ENCODE peak calls at places on chromosome 22, in four cellular contexts. E, R, U and B are unnamed samples. For H3K4me1, the result is how much of the 10 kb centered on the place peaks cover.

GRCh38 chr22:26547426-26547825 is 35.2 kb upstream of the TFIP11 start:
- DNase-seq in E (peak), R (no peak), U (no peak), B (no peak)

GRCh38 chr22:39287076-39287743 is 32.2 kb downstream of the RPL3 start:
- DNase-seq in E (peak), R (no peak), U (no peak), B (peak)

GRCh38 chr22:23722168-23722567 is 28.7 kb downstream of the ZNF70 start:
- DNase-seq in E (no peak), R (no peak), U (no peak), B (no peak)

GRCh38 chr22:50186789-50187523 is 1.2 kb downstream of the TRABD start:
- DNase-seq in E (peak), R (peak), U (peak), B (peak)

GRCh38 chr22:26492220-26492619 is 8.5 kb downstream of the SRRD start:
- DNase-seq in E (no peak), R (no peak), U (no peak), B (no peak)

GRCh38 chr22:23608583-23608982 is 23.5 kb downstream of the DRICH1 start:
- DNase-seq in E (no peak), R (peak), U (peak), B (no peak)

GRCh38 chr22:28989035-28989464 is 72.6 kb downstream of the C22orf31 start:
- DNase-seq in E (no peak), R (no peak), U (peak), B (no peak)

GRCh38 chr22:22883090-22883727 is 4.4 kb upstream of the IGLL5 start:
- DNase-seq in E (no peak), R (no peak), U (no peak), B (no peak)

GRCh38 chr22:40509401-40510134 is 127.0 kb downstream of the MRTFA start:
- DNase-seq in E (no peak), R (no peak), U (no peak), B (no peak)

GRCh38 chr22:38802671-38803121 is 8.8 kb upstream of the DNAL4 start:
- DNase-seq in E (no peak), R (peak), U (peak), B (no peak)

GRCh38 chr22:26259510-26259909 is 90.2 kb downstream of the SEZ6L start:
- DNase-seq in E (peak), R (peak), U (peak), B (peak)

GRCh38 chr22:45550891-45551290 is 48.2 kb downstream of the FBLN1 start:
- DNase-seq in E (no peak), R (no peak), U (no peak), B (no peak)

GRCh38 chr22:50072167-50072555 is 13.1 kb downstream of the MLC1 start:
- DNase-seq in E (no peak), R (no peak), U (no peak), B (no peak)

GRCh38 chr22:49670610-49671330 is 156.9 kb downstream of the BRD1 start:
- DNase-seq in E (no peak), R (peak), U (no peak), B (no peak)

GRCh38 chr22:40518840-40519239 is 117.7 kb downstream of the MRTFA start:
- DNase-seq in E (no peak), R (no peak), U (no peak), B (no peak)

GRCh38 chr22:46366801-46367706 is 31.5 kb downstream of the TRMU start:
- DNase-seq in E (peak), R (no peak), U (no peak), B (peak)

GRCh38 chr22:29665486-29665885 is 54.3 kb upstream of the CABP7 start:
- DNase-seq in E (no peak), R (no peak), U (no peak), B (no peak)

GRCh38 chr22:46055176-46055850 is 78.4 kb upstream of the WNT7B start:
- DNase-seq in E (no peak), R (no peak), U (no peak), B (peak)

GRCh38 chr22:32106930-32107329 is 52.2 kb downstream of the C22orf42 start:
- DNase-seq in E (peak), R (peak), U (peak), B (peak)

GRCh38 chr22:32100711-32101110 is 57.6 kb downstream of the SLC5A1 start:
- DNase-seq in E (no peak), R (no peak), U (no peak), B (no peak)

DNA sequence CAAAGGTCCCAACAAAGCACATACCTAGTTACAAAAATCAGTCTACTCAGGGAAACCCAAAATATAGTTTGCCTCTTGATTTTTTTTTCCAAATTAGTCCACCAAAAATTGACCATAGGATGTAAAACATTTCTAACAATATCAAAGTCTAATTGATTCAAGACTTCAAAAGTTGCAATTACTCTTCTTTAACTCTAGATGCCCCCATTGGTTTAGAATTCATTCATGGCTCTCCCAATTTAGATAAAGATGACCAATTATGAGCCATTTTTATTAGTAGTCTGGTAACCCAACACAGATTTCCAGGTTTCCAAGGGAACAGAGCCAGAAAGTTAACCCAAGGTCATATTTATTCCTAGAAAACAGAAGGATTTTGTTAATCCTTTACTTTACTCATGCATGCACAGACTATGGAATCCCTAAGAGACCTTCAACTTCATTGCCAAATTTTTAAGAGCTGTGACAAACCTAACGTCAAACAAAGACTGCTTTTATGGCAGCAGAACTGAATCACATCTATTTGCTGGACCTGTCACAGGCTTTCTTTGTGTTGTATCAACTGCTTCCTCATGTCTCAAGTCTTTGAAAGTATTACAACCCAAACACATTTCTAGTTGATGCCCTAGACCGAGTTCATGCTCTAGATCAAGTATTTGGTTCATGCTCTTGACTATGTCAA is 55.3 kb downstream of the C22orf42 start:
- DNase-seq in E (no peak), R (no peak), U (peak), B (peak)
- TF ChIP-seq EZH2phosphoT487 in E (no peak), R (no peak), U (no peak), B (no peak)

GRCh38 chr22:43128116-43128515 is 15.1 kb downstream of the MCAT start:
- DNase-seq in E (no peak), R (no peak), U (no peak), B (peak)
- H3K4me2 ChIP-seq in E (no peak), R (no peak), U (no peak), B (peak)

GRCh38 chr22:41674941-41675340 is 13.7 kb downstream of the SNU13 start:
- DNase-seq in E (no peak), R (no peak), U (no peak), B (no peak)
- H3K4me1 ChIP-seq in E (under half), R (under half), U (under half), B (under half)

GRCh38 chr22:42320463-42321416 is 50.3 kb upstream of the TCF20 start:
- DNase-seq in E (no peak), R (no peak), U (no peak), B (no peak)

GRCh38 chr22:42323971-42324370 is 53.5 kb upstream of the TCF20 start:
- DNase-seq in E (no peak), R (no peak), U (no peak), B (no peak)

GRCh38 chr22:42324566-42324965 is 54.1 kb upstream of the TCF20 start:
- DNase-seq in E (no peak), R (no peak), U (no peak), B (no peak)

GRCh38 chr22:42322562-42322926 is 52.1 kb upstream of the TCF20 start:
- DNase-seq in E (no peak), R (no peak), U (no peak), B (no peak)

DNA sequence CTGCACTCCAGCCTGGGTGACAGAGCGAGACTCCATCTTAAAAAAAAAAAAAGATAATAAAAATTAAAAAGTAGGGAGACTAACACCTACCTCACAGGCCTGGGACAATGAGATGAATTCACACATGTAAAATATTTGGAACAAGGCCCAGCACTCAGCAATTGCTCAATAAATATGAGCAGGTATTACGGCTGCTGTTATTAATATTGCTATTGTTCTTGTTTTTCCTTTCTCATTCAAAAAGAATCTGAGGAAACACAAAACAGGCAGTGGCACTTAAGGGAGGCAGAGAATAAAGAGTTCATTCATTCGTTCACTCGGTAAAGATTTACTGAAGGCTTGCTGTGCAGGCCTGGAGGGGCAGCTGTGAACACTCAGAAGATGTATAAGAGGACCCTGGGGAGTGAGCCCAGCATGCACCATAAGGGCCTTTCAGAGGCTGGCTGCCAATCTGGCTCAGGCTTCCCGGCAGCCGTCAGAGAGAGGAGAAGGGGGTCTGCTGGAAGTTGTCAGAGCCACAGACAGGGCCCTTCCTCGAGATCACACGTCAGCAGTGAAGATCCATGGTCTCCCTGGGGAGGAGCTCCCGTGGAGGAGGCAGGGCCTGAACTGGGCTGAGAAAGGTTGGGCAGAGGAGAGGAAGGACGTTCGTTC is 51.6 kb upstream of the TCF20 start:
- DNase-seq in E (no peak), R (peak), U (no peak), B (no peak)
- TF ChIP-seq EZH2phosphoT487 in E (no peak), R (no peak), U (no peak), B (no peak)

GRCh38 chr22:20551805-20552449 is 44.5 kb downstream of the MED15 start:
- DNase-seq in E (no peak), R (no peak), U (no peak), B (no peak)

GRCh38 chr22:20553947-20554741 is 46.7 kb downstream of the MED15 start:
- DNase-seq in E (no peak), R (no peak), U (no peak), B (no peak)

GRCh38 chr22:20552450-20552894 is 45.1 kb downstream of the MED15 start:
- DNase-seq in E (no peak), R (no peak), U (no peak), B (no peak)

GRCh38 chr22:20550851-20551744 is 43.7 kb downstream of the MED15 start:
- DNase-seq in E (no peak), R (peak), U (peak), B (no peak)

DNA sequence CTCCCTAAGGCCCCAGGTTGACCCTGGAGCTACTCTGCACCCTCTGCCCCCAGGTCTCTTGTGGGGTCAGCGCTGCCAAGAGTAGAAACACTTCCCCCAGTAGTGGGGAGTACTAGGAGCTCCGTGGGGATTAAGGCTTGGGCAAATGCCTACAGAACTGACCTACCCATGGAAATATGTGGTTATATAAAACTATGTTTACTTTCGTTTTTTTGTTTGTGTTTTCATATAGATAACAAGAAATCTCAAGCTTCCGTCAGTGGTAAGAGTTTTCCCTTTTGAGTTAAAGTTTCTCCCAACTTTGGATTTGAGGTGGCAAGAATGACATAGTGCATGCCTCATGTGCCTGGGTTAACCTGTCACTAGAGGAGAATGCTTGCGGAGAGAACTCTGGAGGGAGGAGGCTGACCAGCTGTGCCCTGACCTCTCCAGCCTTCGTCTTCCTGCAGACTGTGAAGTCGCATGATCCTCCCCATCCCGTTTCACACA is 45.5 kb downstream of the MED15 start:
- DNase-seq in E (no peak), R (no peak), U (no peak), B (no peak)
- H3K4me2 ChIP-seq in E (no peak), R (no peak), U (no peak), B (no peak)

DNA sequence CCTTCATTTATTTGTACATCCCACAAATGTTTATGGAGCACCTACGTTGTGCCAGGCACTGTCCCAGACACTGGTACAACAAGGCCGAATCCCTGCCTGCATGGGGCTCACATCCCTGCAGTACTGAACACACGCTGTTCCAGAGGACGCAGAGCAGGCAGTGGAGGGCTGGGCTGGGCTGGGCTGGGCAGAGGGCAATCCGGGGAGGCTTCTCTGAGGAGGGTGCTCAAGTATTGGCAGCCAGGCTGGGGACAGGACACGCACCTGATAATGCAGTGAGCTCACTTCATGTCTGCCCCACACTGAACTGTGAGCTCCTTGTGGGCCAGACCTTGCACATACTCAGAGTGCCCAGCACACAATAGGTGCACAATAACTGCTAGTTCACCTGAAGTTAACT is 34.1 kb downstream of the CYTH4 start:
- DNase-seq in E (no peak), R (no peak), U (no peak), B (no peak)
- H3K4me1 ChIP-seq in E (under half), R (under half), U (under half), B (under half)

GRCh38 chr22:21760640-21761039 is 25.0 kb upstream of the YPEL1 start:
- DNase-seq in E (peak), R (no peak), U (no peak), B (no peak)
- TF ChIP-seq EZH2phosphoT487 in E (no peak), R (no peak), U (no peak), B (no peak)